ENCODE peak calls at places on chromosomes 6 and 20, in nine cellular contexts. C is neural progenitor cell, H is GM23338, O is ovary, I is astrocyte of the cerebellum, W is upper lobe of right lung, G is thoracic aorta, R is tibial nerve, M is osteocyte. J is an unnamed sample.

GRCh38 chr6:138795809-138796469 is at the start of gene ECT2L:
- DNase-seq in C (peak), H (peak), O (peak), I (no peak), W (peak), G (no peak), R (peak), M (peak), J (peak)

GRCh38 chr20:1328680-1329330 is at the start of gene SDCBP2:
- DNase-seq in C (no peak), H (no peak), O (peak), I (no peak), W (peak), G (no peak), R (no peak), M (peak), J (peak)

GRCh38 chr20:60749804-60750602 is 502.1 kb upstream of the CDH4 start:
- DNase-seq in C (no peak), H (peak), O (no peak), I (no peak), W (no peak), G (no peak), R (no peak), M (no peak), J (no peak)

GRCh38 chr6:151012321-151013294 is 147.1 kb downstream of the MTHFD1L start:
- DNase-seq in C (no peak), H (no peak), O (no peak), I (no peak), W (no peak), G (no peak), R (no peak), M (no peak), J (no peak)

GRCh38 chr20:46215913-46216707 is 92.2 kb downstream of the CDH22 start:
- DNase-seq in C (peak), H (peak), O (no peak), I (peak), W (no peak), G (no peak), R (no peak), M (no peak), J (no peak)

GRCh38 chr20:3813758-3814581 is 6.4 kb upstream of the AP5S1 start:
- DNase-seq in C (no peak), H (no peak), O (no peak), I (no peak), W (no peak), G (no peak), R (no peak), M (no peak), J (no peak)

GRCh38 chr6:34053721-34054120 is 92.2 kb downstream of the GRM4 start:
- DNase-seq in C (no peak), H (peak), O (no peak), I (no peak), W (no peak), G (no peak), R (no peak), M (no peak), J (no peak)

GRCh38 chr6:111667921-111668320 is 62.2 kb upstream of the TRAF3IP2 start:
- DNase-seq in C (no peak), H (no peak), O (no peak), I (no peak), W (no peak), G (no peak), R (no peak), M (no peak), J (no peak)

GRCh38 chr6:15491255-15491985 is 171.4 kb downstream of the DTNBP1 start:
- DNase-seq in C (peak), H (peak), O (peak), I (peak), W (no peak), G (no peak), R (peak), M (no peak), J (peak)

GRCh38 chr20:59010995-59011873 is 4.2 kb upstream of the CTSZ start:
- DNase-seq in C (peak), H (peak), O (no peak), I (peak), W (no peak), G (no peak), R (no peak), M (peak), J (no peak)

GRCh38 chr20:57738484-57738883 is 28.7 kb upstream of the PMEPA1 start:
- DNase-seq in C (no peak), H (no peak), O (no peak), I (no peak), W (no peak), G (no peak), R (no peak), M (no peak), J (no peak)

GRCh38 chr6:71248866-71249265 is 39.7 kb upstream of the OGFRL1 start:
- DNase-seq in C (no peak), H (no peak), O (no peak), I (no peak), W (no peak), G (no peak), R (no peak), M (no peak), J (no peak)

GRCh38 chr6:80771941-80772340 is 665.5 kb downstream of the BCKDHB start:
- DNase-seq in C (peak), H (peak), O (no peak), I (peak), W (no peak), G (no peak), R (no peak), M (no peak), J (no peak)

GRCh38 chr6:31736026-31736767 is at the start of gene CLIC1:
- DNase-seq in C (peak), H (peak), O (peak), I (peak), W (peak), G (peak), R (peak), M (peak), J (peak)

GRCh38 chr20:6588296-6588695 is 179.2 kb upstream of the BMP2 start:
- DNase-seq in C (no peak), H (no peak), O (no peak), I (no peak), W (no peak), G (no peak), R (no peak), M (no peak), J (peak)

GRCh38 chr6:25027221-25027916 is 91.6 kb upstream of the RIPOR2 start:
- DNase-seq in C (no peak), H (peak), O (no peak), I (no peak), W (peak), G (no peak), R (no peak), M (no peak), J (no peak)

GRCh38 chr20:41005361-41005729 is 23.3 kb upstream of the TOP1 start:
- DNase-seq in C (no peak), H (no peak), O (peak), I (peak), W (peak), G (peak), R (peak), M (no peak), J (peak)

GRCh38 chr20:33281550-33282146 is 1.4 kb upstream of the BPIFB1 start:
- DNase-seq in C (no peak), H (no peak), O (no peak), I (no peak), W (no peak), G (no peak), R (no peak), M (no peak), J (no peak)

GRCh38 chr6:111552241-111552744 is 53.4 kb downstream of the TRAF3IP2 start:
- DNase-seq in C (peak), H (peak), O (peak), I (peak), W (peak), G (peak), R (peak), M (peak), J (no peak)

DNA sequence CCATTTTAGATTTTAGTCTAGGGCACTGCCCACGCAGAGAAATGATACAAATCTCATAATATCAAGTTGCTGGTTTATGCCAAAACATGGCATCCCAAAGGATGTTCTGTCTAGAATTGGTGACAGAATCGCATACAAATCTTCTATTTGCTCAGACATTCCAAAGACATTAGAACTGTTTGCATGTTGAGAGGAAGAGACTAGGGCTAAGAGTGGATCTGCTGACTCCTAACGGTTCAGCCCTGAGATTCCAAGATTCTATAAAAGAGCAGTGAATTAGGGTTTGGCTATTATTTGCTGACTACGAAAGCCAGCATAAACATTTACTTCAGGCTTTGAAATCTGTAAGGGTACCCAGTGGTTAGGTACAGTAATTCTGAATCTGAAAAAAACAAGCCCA is 3.6 kb downstream of the EPB41L2 start:
- DNase-seq in C (no peak), H (no peak), O (no peak), I (no peak), W (no peak), G (no peak), R (no peak), M (no peak), J (no peak)
- TF ChIP-seq CTCF in C (no peak), H (no peak), O (no peak), I (no peak), W (no peak), G (no peak), R (no peak), M (peak), J (no peak)

DNA sequence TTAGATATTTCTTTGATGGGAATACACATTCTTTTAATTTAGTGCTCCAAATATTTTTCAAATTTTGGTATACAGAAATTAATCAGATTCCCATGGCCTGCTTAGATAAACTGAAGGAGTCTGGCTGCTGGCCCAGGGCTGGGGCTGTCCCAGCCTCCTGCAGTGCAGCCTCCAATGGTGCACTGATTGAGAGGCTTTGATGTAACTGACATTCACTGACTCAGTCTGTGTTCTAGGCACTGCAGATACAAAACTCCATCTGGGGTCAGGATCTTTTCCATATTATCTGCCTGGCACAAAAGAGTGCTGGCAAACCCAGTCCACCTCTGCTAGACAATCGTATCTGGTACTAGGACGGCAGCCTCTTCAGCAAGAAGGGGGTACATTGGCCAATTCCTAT is 64.8 kb downstream of the GRIK2 start:
- DNase-seq in C (peak), H (no peak), O (no peak), I (peak), W (no peak), G (no peak), R (no peak), M (no peak), J (no peak)
- TF ChIP-seq CTCF in C (no peak), H (no peak), O (no peak), I (no peak), W (no peak), G (no peak), R (no peak), M (no peak), J (no peak)

GRCh38 chr20:53579581-53580375 is 13.9 kb downstream of the ZNF217 start:
- DNase-seq in C (no peak), H (no peak), O (no peak), I (no peak), W (no peak), G (no peak), R (no peak), M (peak), J (no peak)
- TF ChIP-seq CTCF in C (no peak), H (no peak), O (no peak), I (no peak), W (no peak), G (no peak), R (no peak), M (no peak), J (no peak)

DNA sequence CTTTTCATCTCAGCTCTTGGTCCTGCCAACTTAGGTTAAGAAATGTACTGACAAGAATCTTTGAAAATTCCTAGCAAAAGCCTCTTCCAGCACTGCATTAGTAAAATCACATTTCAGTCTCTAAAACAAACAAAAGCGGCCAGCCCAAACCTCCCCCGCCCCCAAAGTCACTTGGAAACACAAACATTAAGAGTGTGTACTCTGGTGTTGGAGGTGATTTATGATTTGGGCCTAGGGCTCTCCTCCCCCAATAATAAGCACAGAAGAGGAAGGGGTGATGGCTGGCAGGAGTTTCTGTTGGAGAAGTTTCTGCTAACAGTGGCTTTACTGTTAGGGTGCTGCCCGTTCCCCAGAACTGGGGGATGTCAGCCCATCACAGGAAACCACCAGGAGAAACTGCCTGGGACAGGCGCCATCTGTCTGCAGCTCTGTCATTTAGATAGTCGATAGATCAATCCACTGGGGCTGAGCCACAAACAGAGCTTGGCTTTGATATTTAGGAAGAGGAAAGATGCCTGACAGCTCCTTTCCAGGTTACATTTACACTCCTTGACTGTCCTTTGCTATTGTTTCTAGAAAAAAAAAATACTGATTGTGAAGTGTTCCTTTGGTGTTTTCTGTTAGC is 199.5 kb downstream of the CD83 start:
- DNase-seq in C (peak), H (peak), O (no peak), I (no peak), W (peak), G (no peak), R (no peak), M (no peak), J (no peak)
- TF ChIP-seq CTCF in C (peak), H (peak), O (no peak), I (no peak), W (no peak), G (no peak), R (no peak), M (peak), J (no peak)

DNA sequence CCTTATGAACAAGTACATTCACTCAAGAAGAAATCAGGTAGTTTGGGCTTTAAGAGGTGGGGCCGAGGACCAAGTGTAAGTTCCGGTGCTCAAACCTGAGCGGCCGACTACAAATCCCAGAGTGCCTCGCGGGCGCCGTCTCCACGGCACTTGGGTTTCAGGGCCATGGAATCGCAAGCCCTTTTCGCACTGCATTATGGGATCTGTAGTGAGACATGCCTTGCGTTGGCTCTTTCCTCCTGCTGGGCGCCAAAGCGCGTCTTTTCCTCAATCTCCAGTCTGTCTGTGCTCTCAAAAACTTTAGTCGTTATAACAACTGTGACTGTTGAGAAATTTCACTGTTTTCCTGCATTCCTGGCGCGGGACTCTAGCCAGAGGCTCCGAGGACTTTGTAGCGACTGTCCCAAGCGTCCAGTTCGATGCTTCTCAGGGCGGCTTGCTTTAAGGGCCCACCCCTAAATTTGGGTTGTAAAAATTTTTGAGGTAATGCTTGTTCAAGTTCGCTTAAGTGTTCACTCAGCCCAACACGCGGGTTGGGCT is 408 bp upstream of the FBXO9 start:
- DNase-seq in C (peak), H (peak), O (peak), I (peak), W (peak), G (peak), R (peak), M (peak), J (peak)
- TF ChIP-seq CTCF in C (no peak), H (no peak), O (no peak), I (no peak), W (no peak), G (no peak), R (no peak), M (no peak), J (no peak)

DNA sequence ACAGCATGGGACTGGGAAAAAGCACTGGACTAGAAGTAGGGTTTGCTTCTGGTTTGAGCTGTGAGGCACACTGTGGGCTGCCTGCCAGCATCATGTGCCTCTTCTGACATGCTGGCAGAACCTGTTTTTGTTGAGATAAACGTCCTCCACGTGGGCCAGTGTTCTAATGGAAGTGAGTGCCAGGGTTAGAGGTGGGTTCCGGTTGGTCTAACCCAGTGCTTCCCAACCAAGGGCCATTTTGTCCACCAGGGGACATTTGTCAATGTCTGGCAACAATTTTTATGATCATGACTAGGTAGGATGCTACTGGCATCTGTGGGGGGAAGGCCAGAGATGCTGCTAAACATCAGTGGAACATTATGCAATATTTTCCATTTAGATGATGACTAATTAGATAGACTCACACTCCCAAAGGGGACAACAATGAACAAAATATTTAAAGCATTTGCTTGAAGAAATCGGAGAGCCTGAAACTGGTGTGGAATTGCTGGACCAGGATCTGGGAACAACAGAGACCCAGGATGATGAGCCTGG is 7.8 kb upstream of the APMAP start:
- DNase-seq in C (no peak), H (no peak), O (peak), I (peak), W (peak), G (no peak), R (peak), M (no peak), J (no peak)
- TF ChIP-seq CTCF in C (no peak), H (no peak), O (no peak), I (no peak), W (no peak), G (no peak), R (no peak), M (peak), J (no peak)

GRCh38 chr6:39958947-39959346 is 24.7 kb upstream of the MOCS1 start:
- DNase-seq in C (no peak), H (no peak), O (no peak), I (no peak), W (no peak), G (no peak), R (no peak), M (no peak), J (no peak)
- TF ChIP-seq CTCF in C (no peak), H (no peak), O (no peak), I (no peak), W (no peak), G (no peak), R (no peak), M (no peak), J (no peak)

GRCh38 chr6:56247654-56248122 is 308 bp upstream of the COL21A1 start:
- DNase-seq in C (no peak), H (no peak), O (no peak), I (no peak), W (no peak), G (no peak), R (no peak), M (no peak), J (no peak)

GRCh38 chr6:56246544-56246940 is 838 bp downstream of the COL21A1 start:
- DNase-seq in C (peak), H (peak), O (no peak), I (no peak), W (no peak), G (no peak), R (no peak), M (no peak), J (no peak)

GRCh38 chr6:56245903-56246351 is 1.5 kb downstream of the COL21A1 start:
- DNase-seq in C (no peak), H (no peak), O (no peak), I (no peak), W (no peak), G (no peak), R (no peak), M (no peak), J (no peak)

GRCh38 chr6:56244528-56245253 is 2.7 kb downstream of the COL21A1 start:
- DNase-seq in C (no peak), H (no peak), O (no peak), I (no peak), W (no peak), G (no peak), R (no peak), M (no peak), J (no peak)

GRCh38 chr6:56246941-56247653 is at the start of gene COL21A1:
- DNase-seq in C (peak), H (peak), O (peak), I (no peak), W (peak), G (peak), R (no peak), M (peak), J (no peak)
- TF ChIP-seq CTCF in C (peak), H (peak), O (no peak), I (peak), W (peak), G (peak), R (no peak), M (peak), J (no peak)

GRCh38 chr6:17058550-17058949 is 43.3 kb upstream of the STMND1 start:
- DNase-seq in C (no peak), H (no peak), O (no peak), I (no peak), W (no peak), G (no peak), R (no peak), M (no peak), J (no peak)

GRCh38 chr6:17059022-17059421 is 42.8 kb upstream of the STMND1 start:
- DNase-seq in C (no peak), H (no peak), O (no peak), I (no peak), W (no peak), G (no peak), R (no peak), M (no peak), J (no peak)

GRCh38 chr6:17057322-17057721 is 44.5 kb upstream of the STMND1 start:
- DNase-seq in C (no peak), H (no peak), O (no peak), I (no peak), W (no peak), G (no peak), R (no peak), M (no peak), J (no peak)

GRCh38 chr6:17059820-17060219 is 42.0 kb upstream of the STMND1 start:
- DNase-seq in C (no peak), H (no peak), O (no peak), I (no peak), W (no peak), G (no peak), R (no peak), M (no peak), J (no peak)

DNA sequence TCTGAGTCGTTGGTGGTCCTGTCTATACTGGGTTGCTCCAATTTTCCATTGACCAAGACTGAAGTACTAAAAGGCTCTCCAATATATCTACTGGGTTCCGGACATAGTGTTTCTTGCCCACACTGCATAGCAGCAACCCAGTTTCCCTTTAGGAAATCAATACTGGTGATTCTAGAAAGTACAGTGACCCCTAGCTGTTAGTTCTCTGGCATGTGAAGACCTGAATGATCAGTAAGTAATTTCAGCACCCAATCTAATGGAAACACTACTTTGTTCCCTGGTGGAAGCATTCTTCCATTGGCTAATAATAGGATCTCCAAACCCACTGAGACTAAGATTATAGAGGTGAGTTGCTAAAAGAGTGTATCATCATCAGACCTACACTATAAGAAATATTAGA is 40.8 kb upstream of the STMND1 start:
- DNase-seq in C (no peak), H (peak), O (no peak), I (no peak), W (no peak), G (no peak), R (no peak), M (no peak), J (no peak)
- TF ChIP-seq CTCF in C (peak), H (peak), O (no peak), I (no peak), W (no peak), G (no peak), R (no peak), M (no peak), J (no peak)

GRCh38 chr6:106789436-106790145 is 160.2 kb downstream of the QRSL1 start:
- DNase-seq in C (no peak), H (no peak), O (no peak), I (no peak), W (no peak), G (no peak), R (no peak), M (peak), J (no peak)
- TF ChIP-seq CTCF in C (no peak), H (no peak), O (no peak), I (no peak), W (no peak), G (no peak), R (no peak), M (no peak), J (no peak)